ENCODE peak calls at places on chromosomes 16 and 17, in five cellular contexts. W is tibial nerve, L is upper lobe of right lung, D is transverse colon, A is cardiac muscle cell. M is an unnamed sample.

GRCh38 chr17:8503368-8503767 is 67.7 kb downstream of the NDEL1 start:
- DNase-seq in W (peak; percentile 39), L (peak; percentile 48), D (no peak), A (no peak), M (no peak)

GRCh38 chr17:3474212-3474611 is 1.6 kb upstream of the ASPA start:
- DNase-seq in W (no peak), L (no peak), D (no peak), A (no peak), M (no peak)

GRCh38 chr17:82923366-82924113 is 83.7 kb upstream of the ZNF750 start:
- DNase-seq in W (no peak), L (no peak), D (no peak), A (no peak), M (peak; percentile 57)

GRCh38 chr16:85707528-85708095 is 18.9 kb upstream of the GINS2 start:
- DNase-seq in W (no peak), L (no peak), D (peak; percentile 34), A (no peak), M (peak; percentile 63)

GRCh38 chr17:4332296-4332970 is 34.0 kb downstream of the UBE2G1 start:
- DNase-seq in W (no peak), L (no peak), D (no peak), A (no peak), M (no peak)

GRCh38 chr17:80804466-80804865 is 187.2 kb upstream of the CHMP6 start:
- DNase-seq in W (no peak), L (peak; percentile 27), D (no peak), A (no peak), M (peak; percentile 30)

GRCh38 chr16:13441675-13442074 is 478.3 kb upstream of the ERCC4 start:
- DNase-seq in W (no peak), L (no peak), D (no peak), A (no peak), M (no peak)

GRCh38 chr17:52982331-52982730 is 823.8 kb upstream of the CA10 start:
- DNase-seq in W (no peak), L (no peak), D (no peak), A (no peak), M (no peak)

GRCh38 chr16:8849411-8850011 is 19.3 kb downstream of the CARHSP1 start:
- DNase-seq in W (no peak), L (peak; percentile 54), D (no peak), A (no peak), M (peak; percentile 58)

GRCh38 chr16:876041-876335 is 75.5 kb upstream of the GNG13 start:
- DNase-seq in W (no peak), L (no peak), D (no peak), A (no peak), M (peak; percentile 43)

GRCh38 chr16:67151431-67152097 is 766 bp upstream of the B3GNT9 start:
- DNase-seq in W (no peak), L (no peak), D (no peak), A (no peak), M (peak; percentile 26)

GRCh38 chr17:59221159-59221847 is 992 bp downstream of the GDPD1 start:
- DNase-seq in W (no peak), L (peak; percentile 63), D (no peak), A (no peak), M (no peak)

GRCh38 chr17:6701719-6702118 is 11.4 kb downstream of the SLC13A5 start:
- DNase-seq in W (no peak), L (no peak), D (no peak), A (peak; percentile 72), M (no peak)

GRCh38 chr17:10357768-10358167 is 15.0 kb downstream of the MYH13 start:
- DNase-seq in W (no peak), L (no peak), D (no peak), A (no peak), M (no peak)

DNA sequence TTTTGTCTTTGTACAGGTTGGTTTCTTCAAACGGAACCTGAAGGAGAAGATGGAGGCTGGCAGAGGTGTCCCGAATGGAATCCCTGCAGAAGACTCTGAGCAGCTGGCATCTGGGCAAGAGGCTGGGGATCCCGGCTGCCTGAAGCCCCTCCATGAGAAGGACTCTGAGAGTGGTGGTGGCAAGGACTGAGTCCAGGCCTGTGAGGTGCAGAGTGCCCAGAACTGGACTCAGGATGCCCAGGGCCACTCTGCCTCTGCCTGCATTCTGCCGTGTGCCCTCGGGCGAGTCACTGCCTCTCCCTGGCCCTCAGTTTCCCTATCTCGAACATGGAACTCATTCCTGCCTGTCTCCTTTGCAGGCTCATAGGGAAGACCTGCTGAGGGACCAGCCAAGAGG is 4.9 kb downstream of the ZNF768 start:
- DNase-seq in W (no peak), L (no peak), D (no peak), A (no peak), M (peak; percentile 53)
- H3K27ac ChIP-seq in W (no peak overlapping the region), L (no peak overlapping the region), D (no peak overlapping the region), A (no peak overlapping the region), M (no peak overlapping the region)

GRCh38 chr16:81458149-81458669 is 13.6 kb downstream of the CMIP start:
- DNase-seq in W (no peak), L (no peak), D (no peak), A (no peak), M (no peak)
- H3K27ac ChIP-seq in W (peak overlapping the region; percentile 5), L (no peak overlapping the region), D (peak overlapping the region; percentile 72), A (no peak overlapping the region), M (peak overlapping the region; percentile 63)

DNA sequence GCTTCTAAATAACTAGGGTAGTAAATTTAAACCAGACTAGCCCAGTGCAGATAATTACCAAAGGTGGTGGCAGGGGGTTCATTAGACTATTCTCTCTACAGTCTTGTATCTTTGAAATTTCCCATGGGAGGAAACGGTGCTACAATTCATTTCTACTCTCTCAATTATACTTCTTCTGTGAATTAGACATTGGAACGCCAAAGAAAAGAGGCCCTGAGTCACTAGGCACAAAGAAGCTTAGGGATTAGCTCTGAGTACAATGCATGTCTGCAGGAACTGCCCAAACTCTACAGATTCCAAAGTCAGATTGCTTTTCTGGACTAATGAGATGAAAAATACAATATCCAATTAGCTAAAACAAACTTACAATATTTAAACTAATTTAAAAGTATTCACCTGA is 30.7 kb upstream of the ARL6IP1 start:
- DNase-seq in W (no peak), L (no peak), D (no peak), A (no peak), M (no peak)
- H3K27ac ChIP-seq in W (no peak overlapping the region), L (no peak overlapping the region), D (no peak overlapping the region), A (no peak overlapping the region), M (no peak overlapping the region)

DNA sequence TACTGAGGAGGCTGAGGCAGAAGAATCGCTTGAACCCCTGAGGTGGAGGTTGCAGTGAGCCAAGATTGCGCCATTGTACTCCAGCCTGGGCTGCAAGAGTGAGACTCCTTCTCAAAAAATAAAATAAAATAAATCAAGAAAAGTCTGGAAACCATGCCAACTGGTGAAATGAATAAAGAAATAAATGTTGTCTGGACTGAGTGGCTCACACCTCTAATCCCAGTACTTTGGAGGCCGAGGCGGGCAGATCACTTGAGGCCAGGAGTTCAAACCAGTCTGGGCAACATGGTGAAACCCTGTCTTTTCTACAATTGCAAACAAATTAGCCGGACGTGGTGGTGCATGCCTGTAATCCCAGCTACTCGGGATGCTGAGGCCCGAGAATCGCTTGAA is 744 bp upstream of the LRRC37A3 start:
- DNase-seq in W (no peak), L (no peak), D (no peak), A (no peak), M (peak; percentile 71)
- H3K27ac ChIP-seq in W (peak overlapping the region; percentile 94), L (peak overlapping the region; percentile 93), D (peak overlapping the region; percentile 98), A (no peak overlapping the region), M (peak overlapping the region; percentile 23)

DNA sequence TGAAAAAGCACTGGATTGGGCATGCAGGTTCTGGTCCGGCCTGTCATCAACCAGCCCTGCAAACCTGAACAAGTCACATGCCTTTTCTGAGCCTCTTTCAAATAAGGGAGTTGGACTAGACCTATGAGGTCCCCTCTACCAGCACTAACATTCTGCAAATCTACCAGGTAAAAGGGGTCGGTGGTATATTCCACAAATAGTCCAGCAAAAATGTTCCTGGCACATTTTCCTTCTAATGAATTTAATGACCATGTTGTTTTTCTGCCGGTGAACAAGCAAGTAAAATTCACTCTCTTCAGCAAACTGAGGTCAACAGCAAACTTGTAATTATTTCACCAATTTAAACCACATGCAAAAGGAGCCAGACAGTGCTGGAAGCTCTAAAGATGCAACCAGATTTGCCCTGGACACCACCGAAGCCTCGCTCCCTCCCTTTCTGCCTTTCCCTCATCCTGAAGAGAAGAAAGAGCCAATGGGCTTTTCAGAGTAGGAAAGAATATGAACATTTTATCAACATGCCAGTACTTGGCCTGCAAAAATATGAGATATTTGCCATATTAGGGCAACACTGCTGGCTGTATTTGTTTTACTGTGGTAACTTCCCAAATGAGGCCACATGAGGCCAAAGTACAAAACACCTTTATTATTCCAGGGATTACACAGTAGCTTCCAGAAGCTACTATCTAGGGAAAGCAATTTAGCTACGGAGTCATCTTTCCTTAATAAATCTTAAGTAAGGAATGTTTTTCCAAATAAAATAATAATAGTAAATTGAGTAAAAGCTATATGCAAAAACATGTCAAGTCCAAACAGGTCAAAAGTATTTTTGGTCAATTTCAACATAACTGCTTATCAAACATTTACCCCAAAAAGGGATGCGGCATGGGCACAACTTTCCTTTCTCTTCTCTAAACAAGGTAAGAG is 45.0 kb downstream of the USP31 start:
- DNase-seq in W (no peak), L (no peak), D (no peak), A (no peak), M (no peak)
- H3K27ac ChIP-seq in W (no peak overlapping the region), L (no peak overlapping the region), D (peak overlapping the region; percentile 13), A (no peak overlapping the region), M (no peak overlapping the region)

GRCh38 chr17:13099079-13099478 is 81.3 kb upstream of the ELAC2 start:
- DNase-seq in W (no peak), L (no peak), D (no peak), A (no peak), M (no peak)
- H3K27ac ChIP-seq in W (no peak overlapping the region), L (no peak overlapping the region), D (no peak overlapping the region), A (no peak overlapping the region), M (no peak overlapping the region)

GRCh38 chr16:88705076-88705684 is 1.0 kb downstream of the RNF166 start:
- DNase-seq in W (no peak), L (no peak), D (peak; percentile 44), A (peak; percentile 14), M (no peak)
- H3K27ac ChIP-seq in W (peak overlapping the region; percentile 95), L (peak overlapping the region; percentile 84), D (peak overlapping the region; percentile 88), A (no peak overlapping the region), M (no peak overlapping the region)

DNA sequence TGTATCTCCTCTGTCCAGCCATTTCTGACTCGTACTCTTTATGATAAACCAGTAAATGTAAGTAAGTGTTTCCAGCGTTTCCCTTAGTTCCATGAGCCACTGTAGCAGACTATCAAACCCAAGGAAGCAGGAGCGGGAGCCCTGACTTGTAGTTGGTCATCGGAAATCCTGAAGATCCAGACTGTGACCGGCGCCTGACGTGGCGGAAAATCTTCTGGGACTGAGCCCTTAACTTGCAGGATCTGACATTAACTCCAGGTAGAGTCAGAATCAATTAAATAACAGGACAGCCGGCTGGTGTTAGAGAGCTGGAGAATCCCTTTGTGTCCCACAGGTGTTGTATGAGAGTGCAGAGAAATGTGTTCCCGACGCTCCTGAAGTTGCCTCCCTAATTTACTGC is 4.0 kb downstream of the GLOD4 start:
- DNase-seq in W (no peak), L (no peak), D (no peak), A (no peak), M (no peak)
- H3K27ac ChIP-seq in W (no peak overlapping the region), L (no peak overlapping the region), D (no peak overlapping the region), A (no peak overlapping the region), M (no peak overlapping the region)

M was measured in kidney.